ENCODE peak calls at places on chromosomes 1 and 21, in six cellular contexts. F is tibial nerve, S is right lobe of liver, G is esophagus squamous epithelium, L is psoas muscle, X is adrenal gland. K is an unnamed sample. For H3K36me3, the result is how much of the 10 kb centered on the place peaks cover.

GRCh38 chr1:39105841-39106765 is 80.0 kb downstream of the NDUFS5 start:
- DNase-seq in F (peak), S (peak), G (no peak), L (peak), X (peak), K (peak)

GRCh38 chr1:150528997-150529396 is 13.4 kb downstream of the FALEC start:
- DNase-seq in F (no peak), S (no peak), G (no peak), L (no peak), X (no peak), K (no peak)

GRCh38 chr1:69707103-69707502 is 139.4 kb downstream of the LRRC7 start:
- DNase-seq in F (no peak), S (no peak), G (no peak), L (no peak), X (no peak), K (no peak)

GRCh38 chr1:186304982-186305949 is 69.8 kb downstream of the TPR start:
- DNase-seq in F (no peak), S (no peak), G (no peak), L (no peak), X (no peak), K (no peak)

GRCh38 chr1:182674346-182675246 is 9.8 kb downstream of the RGS8 start:
- DNase-seq in F (peak), S (no peak), G (no peak), L (no peak), X (no peak), K (no peak)

GRCh38 chr1:152866321-152866720 is 6.5 kb downstream of the LCE7A start:
- DNase-seq in F (no peak), S (no peak), G (no peak), L (no peak), X (no peak), K (no peak)

GRCh38 chr1:8396083-8396911 is 78.4 kb downstream of the SLC45A1 start:
- DNase-seq in F (no peak), S (no peak), G (no peak), L (no peak), X (peak), K (no peak)

GRCh38 chr1:211334986-211335385 is 8.4 kb downstream of the TRAF5 start:
- DNase-seq in F (no peak), S (no peak), G (no peak), L (no peak), X (no peak), K (no peak)

GRCh38 chr1:58583496-58583895 is 6.4 kb upstream of the TACSTD2 start:
- DNase-seq in F (no peak), S (no peak), G (no peak), L (no peak), X (no peak), K (no peak)

GRCh38 chr1:44220001-44220751 is 6.9 kb downstream of the DMAP1 start:
- DNase-seq in F (no peak), S (no peak), G (no peak), L (no peak), X (no peak), K (no peak)

GRCh38 chr21:26743524-26743923 is 101.7 kb downstream of the ADAMTS1 start:
- DNase-seq in F (no peak), S (no peak), G (no peak), L (no peak), X (no peak), K (no peak)

GRCh38 chr1:243902100-243902499 is 52.1 kb upstream of the AKT3 start:
- DNase-seq in F (no peak), S (no peak), G (no peak), L (no peak), X (no peak), K (no peak)

GRCh38 chr1:193537266-193538003 is 351.0 kb upstream of the B3GALT2 start:
- DNase-seq in F (no peak), S (no peak), G (no peak), L (no peak), X (no peak), K (no peak)

GRCh38 chr1:45716700-45717099 is 28.7 kb downstream of the TMEM69 start:
- DNase-seq in F (no peak), S (no peak), G (no peak), L (no peak), X (no peak), K (no peak)

GRCh38 chr1:229341811-229342304 is 989 bp downstream of the CCSAP start:
- DNase-seq in F (no peak), S (no peak), G (no peak), L (no peak), X (no peak), K (no peak)

GRCh38 chr1:23421752-23422312 is 2.7 kb downstream of the TCEA3 start:
- DNase-seq in F (peak), S (no peak), G (no peak), L (no peak), X (no peak), K (no peak)

GRCh38 chr1:107480548-107480947 is 339.7 kb downstream of the NTNG1 start:
- DNase-seq in F (no peak), S (peak), G (no peak), L (peak), X (no peak), K (no peak)

GRCh38 chr1:46342677-46343350 is 2.2 kb downstream of the NSUN4 start:
- DNase-seq in F (no peak), S (no peak), G (no peak), L (no peak), X (no peak), K (no peak)

GRCh38 chr21:17612023-17612564 is 607 bp downstream of the BTG3 start:
- DNase-seq in F (peak), S (peak), G (peak), L (peak), X (peak), K (peak)

GRCh38 chr1:22607154-22607553 is 29.3 kb upstream of the C1QA start:
- DNase-seq in F (no peak), S (no peak), G (no peak), L (peak), X (no peak), K (no peak)

GRCh38 chr1:41492341-41492848 is 7.9 kb upstream of the EDN2 start:
- DNase-seq in F (no peak), S (peak), G (no peak), L (peak), X (no peak), K (no peak)

GRCh38 chr1:226946841-226947240 is 6.7 kb downstream of the COQ8A start:
- DNase-seq in F (no peak), S (no peak), G (no peak), L (no peak), X (peak), K (no peak)

GRCh38 chr1:59178339-59178744 is 118.6 kb upstream of the FGGY start:
- DNase-seq in F (peak), S (no peak), G (no peak), L (peak), X (no peak), K (no peak)

GRCh38 chr1:226662704-226663326 is 76.3 kb downstream of the ITPKB start:
- DNase-seq in F (peak), S (peak), G (peak), L (peak), X (peak), K (peak)

GRCh38 chr1:59696421-59697115 is 118.2 kb upstream of the HOOK1 start:
- DNase-seq in F (no peak), S (no peak), G (no peak), L (no peak), X (no peak), K (no peak)

GRCh38 chr1:8343464-8344001 is 25.6 kb downstream of the SLC45A1 start:
- DNase-seq in F (peak), S (no peak), G (no peak), L (peak), X (peak), K (peak)

GRCh38 chr21:41199588-41199987 is 31.6 kb downstream of the BACE2 start:
- DNase-seq in F (no peak), S (no peak), G (no peak), L (no peak), X (no peak), K (no peak)

GRCh38 chr1:113021430-113022085 is 51.4 kb upstream of the LRIG2 start:
- DNase-seq in F (peak), S (no peak), G (no peak), L (no peak), X (no peak), K (peak)

GRCh38 chr1:22841754-22842370 is 130.8 kb downstream of the LACTBL1 start:
- DNase-seq in F (no peak), S (no peak), G (no peak), L (peak), X (no peak), K (no peak)

GRCh38 chr1:54356680-54357147 is 49.5 kb downstream of the SSBP3 start:
- DNase-seq in F (no peak), S (no peak), G (no peak), L (no peak), X (no peak), K (no peak)

GRCh38 chr1:86741947-86742572 is 37.7 kb downstream of the SH3GLB1 start:
- DNase-seq in F (peak), S (no peak), G (no peak), L (no peak), X (peak), K (peak)

GRCh38 chr1:205575294-205575885 is 56.4 kb downstream of the ELK4 start:
- DNase-seq in F (no peak), S (no peak), G (no peak), L (no peak), X (no peak), K (no peak)

GRCh38 chr1:171081220-171081993 is 9.3 kb upstream of the FMO3 start:
- DNase-seq in F (no peak), S (no peak), G (no peak), L (no peak), X (no peak), K (no peak)

GRCh38 chr1:56507925-56508522 is 71.3 kb downstream of the PLPP3 start:
- DNase-seq in F (no peak), S (no peak), G (no peak), L (no peak), X (no peak), K (no peak)

DNA sequence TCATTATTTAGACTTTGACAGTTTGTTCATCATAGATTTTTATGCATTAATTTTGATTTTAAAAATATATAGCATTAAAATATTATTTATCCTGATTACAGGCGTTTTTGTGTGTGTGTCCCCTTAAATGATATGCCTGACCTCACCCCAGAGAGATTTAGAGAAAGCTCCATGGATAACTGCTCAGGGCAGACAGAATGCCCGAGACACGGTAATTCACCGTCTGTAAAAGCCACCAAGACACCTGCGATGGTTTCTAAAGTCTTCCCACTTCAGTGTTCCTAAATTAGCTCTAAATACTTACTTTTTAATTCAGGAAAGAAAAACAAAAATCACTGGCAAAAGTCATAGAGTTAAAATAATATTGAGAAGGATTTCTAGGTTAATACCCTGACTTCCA is 350.6 kb upstream of the RUNX1 start:
- DNase-seq in F (no peak), S (no peak), G (no peak), L (no peak), X (no peak), K (no peak)
- H3K4me3 ChIP-seq in F (no peak), S (no peak), G (no peak), L (peak), X (no peak), K (no peak)

DNA sequence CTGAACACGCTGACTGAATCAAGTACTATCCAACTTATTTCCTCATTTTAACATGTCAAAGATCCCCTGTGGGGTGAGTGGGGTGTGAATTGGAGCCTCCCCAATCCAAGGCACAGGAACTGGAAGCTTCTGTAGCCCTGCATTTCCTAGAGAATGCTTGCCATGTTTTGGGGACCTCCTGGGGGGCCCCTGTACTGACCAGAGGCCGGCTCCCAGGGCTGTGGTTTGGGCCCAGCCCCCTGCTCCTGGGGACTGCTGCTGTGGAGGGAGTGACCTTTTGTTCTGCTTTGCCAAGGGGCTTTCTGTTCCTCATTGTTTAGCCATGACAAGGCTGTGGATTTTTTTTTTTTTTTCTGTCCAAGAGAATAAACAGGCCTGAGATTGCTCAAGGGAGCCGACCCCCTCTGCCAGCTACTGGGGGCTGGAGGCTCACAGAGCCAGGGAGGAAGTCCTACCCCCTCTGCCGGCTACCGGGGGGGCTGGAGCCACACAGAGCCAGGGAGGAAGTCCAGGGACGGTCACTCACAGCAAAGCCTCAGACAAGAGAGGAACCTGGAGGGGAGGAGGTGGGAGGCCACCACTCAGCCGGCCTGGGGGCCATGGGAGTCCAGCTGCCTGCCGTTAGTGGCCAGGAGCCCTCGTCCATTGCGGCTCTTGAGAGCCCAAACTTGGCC is 17.4 kb downstream of the TNFRSF1B start:
- DNase-seq in F (peak), S (peak), G (no peak), L (peak), X (peak), K (peak)
- TF ChIP-seq CTCF in F (peak), S (peak), G (peak), L (peak), X (no peak), K (no peak)

GRCh38 chr1:223020770-223021169 is 122.3 kb downstream of the TLR5 start:
- DNase-seq in F (no peak), S (no peak), G (no peak), L (no peak), X (no peak), K (no peak)
- H3K36me3 ChIP-seq in F (under half), S (under half), G (under half), L (under half), X (under half), K (under half)

DNA sequence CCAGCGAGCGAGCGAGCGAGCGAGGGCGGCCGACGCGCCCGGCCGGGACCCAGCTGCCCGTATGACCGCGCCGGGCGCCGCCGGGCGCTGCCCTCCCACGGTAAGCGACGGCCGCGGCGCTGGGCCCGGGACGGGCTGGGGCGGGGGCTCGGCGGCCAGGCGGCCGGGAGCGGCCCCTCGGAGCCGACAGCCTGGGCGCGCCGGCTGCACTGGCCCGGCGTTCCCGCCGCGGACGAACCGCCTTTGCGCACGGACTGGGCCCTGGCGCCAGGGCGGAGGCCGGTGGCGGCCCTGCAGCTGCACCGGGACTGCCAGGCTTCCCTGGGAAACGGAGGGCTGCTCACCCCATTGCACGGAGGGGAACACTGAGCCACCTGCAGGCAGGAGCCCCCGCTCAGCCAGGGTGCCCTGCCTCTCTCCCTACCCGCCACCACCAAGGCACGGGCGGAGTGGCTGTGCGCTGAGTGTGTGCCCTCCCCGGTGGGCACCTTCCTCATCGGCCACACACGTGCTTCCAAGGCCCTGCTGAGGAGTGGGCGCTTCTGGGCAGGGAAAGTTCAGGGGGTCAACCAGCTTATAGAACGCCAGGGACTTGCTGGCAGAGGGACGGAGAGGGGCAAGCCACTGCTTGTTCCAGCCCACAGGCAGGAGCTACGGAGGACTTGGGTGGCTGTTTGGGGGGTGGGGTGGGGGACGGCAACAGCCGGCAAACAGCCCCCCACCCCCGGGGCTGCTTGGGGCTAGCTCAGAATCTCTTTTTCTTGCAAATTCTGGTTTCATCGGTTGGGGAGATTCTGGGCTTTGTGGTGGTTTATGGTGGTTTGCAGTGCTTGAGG is 532 bp downstream of the CSF1 start:
- DNase-seq in F (no peak), S (no peak), G (no peak), L (no peak), X (peak), K (no peak)
- H3K4me3 ChIP-seq in F (peak), S (peak), G (peak), L (peak), X (peak), K (peak)

GRCh38 chr21:39184050-39184980 is 1.1 kb upstream of the PSMG1 start:
- DNase-seq in F (no peak), S (no peak), G (no peak), L (no peak), X (no peak), K (no peak)

GRCh38 chr21:39187141-39187540 is 3.9 kb upstream of the PSMG1 start:
- DNase-seq in F (no peak), S (no peak), G (no peak), L (no peak), X (no peak), K (no peak)

GRCh38 chr21:39186676-39187075 is 3.4 kb upstream of the PSMG1 start:
- DNase-seq in F (no peak), S (no peak), G (no peak), L (no peak), X (no peak), K (no peak)

GRCh38 chr21:39183272-39184049 is at the start of gene PSMG1:
- DNase-seq in F (peak), S (peak), G (peak), L (peak), X (peak), K (peak)

DNA sequence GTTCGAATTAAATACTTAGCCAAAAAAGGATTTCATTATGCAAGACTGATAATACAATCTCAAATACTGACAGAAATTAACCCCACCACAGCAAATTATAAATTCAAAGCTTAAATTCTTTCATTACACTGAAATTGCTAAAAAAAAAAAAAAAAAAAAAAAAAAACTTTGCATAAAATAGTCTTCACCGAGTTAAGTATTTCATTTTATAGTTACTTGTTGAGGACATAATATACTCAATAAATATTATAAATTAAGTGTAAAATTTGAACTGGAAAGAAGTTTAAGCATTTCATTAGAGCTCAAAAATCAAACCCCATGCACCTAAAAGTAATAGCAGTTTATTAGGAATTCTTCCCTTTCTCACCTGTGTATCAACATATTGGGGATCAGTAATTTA is 1.9 kb upstream of the PSMG1 start:
- DNase-seq in F (no peak), S (no peak), G (no peak), L (no peak), X (no peak), K (no peak)
- TF ChIP-seq CTCF in F (no peak), S (no peak), G (no peak), L (no peak), X (no peak), K (no peak)

GRCh38 chr1:207364622-207365021 is 43.1 kb downstream of the CD55 start:
- DNase-seq in F (no peak), S (no peak), G (no peak), L (no peak), X (no peak), K (no peak)
- H3K36me3 ChIP-seq in F (under half), S (under half), G (under half), L (under half), X (under half), K (under half)

GRCh38 chr1:1293258-1293617 is 13.0 kb downstream of the SCNN1D start:
- DNase-seq in F (no peak), S (no peak), G (no peak), L (peak), X (no peak), K (no peak)

GRCh38 chr1:1293618-1294249 is 13.5 kb downstream of the SCNN1D start:
- DNase-seq in F (no peak), S (no peak), G (no peak), L (peak), X (no peak), K (no peak)

GRCh38 chr1:1296070-1297061 is 11.4 kb downstream of the ACAP3 start:
- DNase-seq in F (no peak), S (no peak), G (no peak), L (no peak), X (no peak), K (no peak)

GRCh38 chr1:1294250-1294890 is 13.4 kb downstream of the ACAP3 start:
- DNase-seq in F (no peak), S (no peak), G (no peak), L (no peak), X (no peak), K (no peak)

DNA sequence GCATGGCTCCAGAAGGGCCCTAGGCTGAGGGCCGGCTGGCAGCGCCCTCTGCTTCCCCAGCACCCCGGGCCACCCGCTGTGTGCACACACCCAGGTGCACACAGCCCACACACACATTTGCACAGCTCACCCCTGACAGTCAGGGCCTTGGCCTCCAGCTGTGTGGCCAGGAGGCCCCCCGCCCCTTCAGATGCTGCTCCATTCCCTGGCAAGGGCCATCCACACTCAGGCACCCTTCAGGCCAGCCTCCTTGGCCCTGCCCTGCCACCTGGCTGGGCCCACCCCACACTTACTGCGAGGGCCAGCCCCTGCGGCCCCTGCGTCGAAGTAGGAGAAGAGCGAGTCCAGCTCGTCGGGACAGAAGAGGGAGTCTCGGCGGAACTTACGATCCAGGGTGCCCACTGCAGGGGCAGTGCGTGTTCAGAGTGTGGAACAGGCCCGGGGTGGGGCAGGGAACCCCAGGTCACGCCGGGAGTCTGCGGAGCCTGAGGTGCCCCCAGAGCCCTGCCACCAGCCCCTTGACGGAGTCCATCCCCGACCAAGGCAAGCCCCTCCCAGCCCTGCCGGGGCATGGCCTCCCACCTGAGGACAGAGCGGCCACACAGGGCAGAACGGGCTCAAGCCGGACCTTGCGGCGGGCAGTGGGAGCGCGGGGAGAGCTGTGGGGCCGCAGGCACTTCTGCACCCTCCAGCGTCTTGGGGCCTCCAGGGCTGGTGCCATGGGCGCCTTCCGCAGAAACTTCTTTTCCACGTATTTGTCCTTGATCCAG is 12.4 kb downstream of the ACAP3 start:
- DNase-seq in F (no peak), S (no peak), G (no peak), L (no peak), X (no peak), K (no peak)
- H3K4me3 ChIP-seq in F (no peak), S (no peak), G (no peak), L (no peak), X (no peak), K (no peak)

K was measured in prostate gland.